ENCODE peak calls at places on chromosomes 1 and 21, in eight cellular contexts. One of them, this sample, is unnamed.

GRCh38 chr1:180278791-180279432 is 48.8 kb downstream of the LHX4 start:
- DNase-seq in A549: no peak
- DNase-seq in K562: no peak
- DNase-seq in transverse colon: no peak
- DNase-seq in HepG2: no peak
- DNase-seq in body of pancreas: no peak
- DNase-seq in breast epithelium: no peak
- DNase-seq in stomach: no peak
- DNase-seq in this sample: peak; percentile 33

GRCh38 chr1:198161718-198162090 is 4.9 kb downstream of the NEK7 start:
- DNase-seq in breast epithelium: no peak
- DNase-seq in A549: no peak
- DNase-seq in body of pancreas: no peak
- DNase-seq in K562: no peak
- DNase-seq in HepG2: no peak
- DNase-seq in stomach: no peak
- DNase-seq in transverse colon: no peak
- DNase-seq in this sample: no peak

GRCh38 chr1:98053471-98054366 is 132.9 kb upstream of the DPYD start:
- DNase-seq in breast epithelium: no peak
- DNase-seq in HepG2: peak; percentile 1
- DNase-seq in stomach: peak; percentile 55
- DNase-seq in body of pancreas: peak; percentile 64
- DNase-seq in K562: peak; percentile 31
- DNase-seq in transverse colon: peak; percentile 32
- DNase-seq in A549: peak; percentile 59
- DNase-seq in this sample: peak; percentile 67

GRCh38 chr1:58580186-58580585 is 3.1 kb upstream of the TACSTD2 start:
- DNase-seq in transverse colon: no peak
- DNase-seq in stomach: no peak
- DNase-seq in breast epithelium: no peak
- DNase-seq in body of pancreas: no peak
- DNase-seq in K562: no peak
- DNase-seq in HepG2: no peak
- DNase-seq in A549: no peak
- DNase-seq in this sample: no peak

GRCh38 chr1:51729824-51730284 is 113.0 kb downstream of the OSBPL9 start:
- DNase-seq in K562: peak; percentile 82
- DNase-seq in body of pancreas: no peak
- DNase-seq in A549: peak; percentile 21
- DNase-seq in transverse colon: no peak
- DNase-seq in stomach: no peak
- DNase-seq in HepG2: no peak
- DNase-seq in breast epithelium: peak; percentile 26
- DNase-seq in this sample: no peak

GRCh38 chr21:34593423-34593822 is 21.5 kb downstream of the RCAN1 start:
- DNase-seq in A549: no peak
- DNase-seq in transverse colon: no peak
- DNase-seq in K562: no peak
- DNase-seq in HepG2: no peak
- DNase-seq in body of pancreas: peak; percentile 78
- DNase-seq in stomach: peak; percentile 52
- DNase-seq in breast epithelium: no peak
- DNase-seq in this sample: no peak

GRCh38 chr1:64245495-64245894 is 42.1 kb downstream of the UBE2U start:
- DNase-seq in A549: no peak
- DNase-seq in stomach: no peak
- DNase-seq in body of pancreas: peak; percentile 35
- DNase-seq in HepG2: no peak
- DNase-seq in breast epithelium: no peak
- DNase-seq in transverse colon: no peak
- DNase-seq in K562: no peak
- DNase-seq in this sample: peak; percentile 48

GRCh38 chr1:159058751-159059150 is 17.8 kb downstream of the AIM2 start:
- DNase-seq in stomach: no peak
- DNase-seq in transverse colon: no peak
- DNase-seq in K562: no peak
- DNase-seq in breast epithelium: no peak
- DNase-seq in body of pancreas: no peak
- DNase-seq in HepG2: no peak
- DNase-seq in A549: no peak
- DNase-seq in this sample: no peak

GRCh38 chr1:61254629-61255323 is 172.4 kb downstream of the NFIA start:
- DNase-seq in transverse colon: no peak
- DNase-seq in A549: no peak
- DNase-seq in HepG2: no peak
- DNase-seq in stomach: no peak
- DNase-seq in K562: no peak
- DNase-seq in body of pancreas: peak; percentile 43
- DNase-seq in breast epithelium: no peak
- DNase-seq in this sample: no peak

GRCh38 chr1:202228484-202229122 is 35.0 kb downstream of the LGR6 start:
- DNase-seq in stomach: no peak
- DNase-seq in HepG2: no peak
- DNase-seq in A549: no peak
- DNase-seq in body of pancreas: no peak
- DNase-seq in breast epithelium: no peak
- DNase-seq in transverse colon: no peak
- DNase-seq in K562: no peak
- DNase-seq in this sample: no peak

GRCh38 chr1:108560430-108561144 is 687 bp downstream of the EEIG2 start:
- DNase-seq in A549: peak; percentile 79
- DNase-seq in HepG2: peak; percentile 9
- DNase-seq in body of pancreas: peak; percentile 49
- DNase-seq in stomach: peak; percentile 44
- DNase-seq in transverse colon: peak; percentile 73
- DNase-seq in breast epithelium: no peak
- DNase-seq in K562: peak; percentile 88
- DNase-seq in this sample: peak; percentile 56

GRCh38 chr1:58155418-58156123 is 391.0 kb downstream of the OMA1 start:
- DNase-seq in body of pancreas: no peak
- DNase-seq in breast epithelium: no peak
- DNase-seq in A549: peak; percentile 4
- DNase-seq in transverse colon: no peak
- DNase-seq in HepG2: peak; percentile 33
- DNase-seq in stomach: no peak
- DNase-seq in K562: peak; percentile 57
- DNase-seq in this sample: peak; percentile 51

GRCh38 chr1:204448321-204448964 is 36.8 kb upstream of the PPP1R15B start:
- DNase-seq in breast epithelium: peak; percentile 87
- DNase-seq in HepG2: no peak
- DNase-seq in K562: no peak
- DNase-seq in body of pancreas: no peak
- DNase-seq in stomach: peak; percentile 68
- DNase-seq in A549: peak; percentile 64
- DNase-seq in transverse colon: peak; percentile 85
- DNase-seq in this sample: no peak

GRCh38 chr21:30924171-30924680 is 42.8 kb upstream of the KRTAP11-1 start:
- DNase-seq in HepG2: no peak
- DNase-seq in breast epithelium: no peak
- DNase-seq in stomach: no peak
- DNase-seq in body of pancreas: no peak
- DNase-seq in transverse colon: no peak
- DNase-seq in A549: no peak
- DNase-seq in K562: no peak
- DNase-seq in this sample: no peak

GRCh38 chr1:2951856-2952255 is 69.4 kb upstream of the ACTRT2 start:
- DNase-seq in A549: no peak
- DNase-seq in stomach: no peak
- DNase-seq in HepG2: no peak
- DNase-seq in transverse colon: no peak
- DNase-seq in breast epithelium: no peak
- DNase-seq in K562: no peak
- DNase-seq in body of pancreas: no peak
- DNase-seq in this sample: peak; percentile 9
- H3K9me3 ChIP-seq in A549: no peaks in the 10 kb centered on the region
- H3K9me3 ChIP-seq in stomach: peaks cover 23% of the 10 kb centered on the region
- H3K9me3 ChIP-seq in HepG2: peaks cover 11% of the 10 kb centered on the region
- H3K9me3 ChIP-seq in transverse colon: peaks cover 3% of the 10 kb centered on the region
- H3K9me3 ChIP-seq in breast epithelium: peaks cover 33% of the 10 kb centered on the region
- H3K9me3 ChIP-seq in K562: no peaks in the 10 kb centered on the region
- H3K9me3 ChIP-seq in body of pancreas: no peaks in the 10 kb centered on the region
- H3K9me3 ChIP-seq in this sample: no peaks in the 10 kb centered on the region

GRCh38 chr1:205565799-205566198 is 61.3 kb downstream of the CDK18 start:
- DNase-seq in stomach: peak; percentile 64
- DNase-seq in transverse colon: peak; percentile 21
- DNase-seq in body of pancreas: peak; percentile 51
- DNase-seq in A549: no peak
- DNase-seq in K562: no peak
- DNase-seq in HepG2: no peak
- DNase-seq in breast epithelium: no peak
- DNase-seq in this sample: no peak
- TF ChIP-seq POLR2A in stomach: no peak
- TF ChIP-seq POLR2A in transverse colon: no peak
- TF ChIP-seq POLR2A in body of pancreas: no peak
- TF ChIP-seq POLR2A in A549: no peak
- TF ChIP-seq POLR2A in K562: no peak
- TF ChIP-seq POLR2A in HepG2: no peak
- TF ChIP-seq POLR2A in breast epithelium: no peak
- TF ChIP-seq POLR2A in this sample: no peak

GRCh38 chr21:41369105-41369914 is 7.5 kb downstream of the MX2 start:
- DNase-seq in stomach: no peak
- DNase-seq in breast epithelium: no peak
- DNase-seq in A549: no peak
- DNase-seq in HepG2: peak; percentile 40
- DNase-seq in transverse colon: no peak
- DNase-seq in body of pancreas: peak; percentile 21
- DNase-seq in K562: no peak
- DNase-seq in this sample: peak; percentile 54

GRCh38 chr21:41367598-41368360 is 6.0 kb downstream of the MX2 start:
- DNase-seq in stomach: no peak
- DNase-seq in K562: no peak
- DNase-seq in A549: no peak
- DNase-seq in transverse colon: no peak
- DNase-seq in HepG2: no peak
- DNase-seq in body of pancreas: no peak
- DNase-seq in breast epithelium: no peak
- DNase-seq in this sample: no peak

GRCh38 chr21:41369915-41370839 is 8.3 kb downstream of the MX2 start:
- DNase-seq in stomach: peak; percentile 25
- DNase-seq in A549: no peak
- DNase-seq in HepG2: peak; percentile 32
- DNase-seq in breast epithelium: no peak
- DNase-seq in transverse colon: no peak
- DNase-seq in K562: no peak
- DNase-seq in body of pancreas: no peak
- DNase-seq in this sample: no peak

GRCh38 chr21:41366522-41367151 is 4.8 kb downstream of the MX2 start:
- DNase-seq in HepG2: peak; percentile 94
- DNase-seq in K562: peak; percentile 45
- DNase-seq in breast epithelium: no peak
- DNase-seq in stomach: peak; percentile 66
- DNase-seq in transverse colon: peak; percentile 74
- DNase-seq in body of pancreas: peak; percentile 62
- DNase-seq in A549: peak; percentile 74
- DNase-seq in this sample: peak; percentile 65

GRCh38 chr21:41368361-41369104 is 6.7 kb downstream of the MX2 start:
- DNase-seq in A549: no peak
- DNase-seq in transverse colon: no peak
- DNase-seq in HepG2: no peak
- DNase-seq in K562: no peak
- DNase-seq in stomach: no peak
- DNase-seq in body of pancreas: no peak
- DNase-seq in breast epithelium: no peak
- DNase-seq in this sample: no peak
- H3K4me3 ChIP-seq in A549: no peak overlapping the region
- H3K4me3 ChIP-seq in transverse colon: no peak overlapping the region
- H3K4me3 ChIP-seq in HepG2: peak overlapping the region; percentile 35
- H3K4me3 ChIP-seq in K562: no peak overlapping the region
- H3K4me3 ChIP-seq in stomach: no peak overlapping the region
- H3K4me3 ChIP-seq in body of pancreas: no peak overlapping the region
- H3K4me3 ChIP-seq in breast epithelium: peak overlapping the region; percentile 34
- H3K4me3 ChIP-seq in this sample: no peak overlapping the region

GRCh38 chr1:46767649-46768282 is 31.1 kb upstream of the CYP4B1 start:
- DNase-seq in breast epithelium: no peak
- DNase-seq in transverse colon: no peak
- DNase-seq in stomach: peak; percentile 36
- DNase-seq in K562: no peak
- DNase-seq in A549: no peak
- DNase-seq in body of pancreas: no peak
- DNase-seq in HepG2: no peak
- DNase-seq in this sample: no peak

GRCh38 chr1:46772571-46772970 is 26.3 kb upstream of the CYP4B1 start:
- DNase-seq in stomach: no peak
- DNase-seq in breast epithelium: no peak
- DNase-seq in A549: peak; percentile 3
- DNase-seq in body of pancreas: no peak
- DNase-seq in HepG2: no peak
- DNase-seq in transverse colon: no peak
- DNase-seq in K562: peak; percentile 16
- DNase-seq in this sample: no peak

GRCh38 chr1:46769028-46769740 is 29.7 kb upstream of the CYP4B1 start:
- DNase-seq in breast epithelium: no peak
- DNase-seq in transverse colon: no peak
- DNase-seq in stomach: no peak
- DNase-seq in body of pancreas: no peak
- DNase-seq in HepG2: no peak
- DNase-seq in A549: no peak
- DNase-seq in K562: no peak
- DNase-seq in this sample: no peak

GRCh38 chr1:46768445-46768844 is 30.4 kb upstream of the CYP4B1 start:
- DNase-seq in body of pancreas: no peak
- DNase-seq in A549: no peak
- DNase-seq in stomach: no peak
- DNase-seq in K562: no peak
- DNase-seq in transverse colon: no peak
- DNase-seq in HepG2: no peak
- DNase-seq in breast epithelium: no peak
- DNase-seq in this sample: no peak

DNA sequence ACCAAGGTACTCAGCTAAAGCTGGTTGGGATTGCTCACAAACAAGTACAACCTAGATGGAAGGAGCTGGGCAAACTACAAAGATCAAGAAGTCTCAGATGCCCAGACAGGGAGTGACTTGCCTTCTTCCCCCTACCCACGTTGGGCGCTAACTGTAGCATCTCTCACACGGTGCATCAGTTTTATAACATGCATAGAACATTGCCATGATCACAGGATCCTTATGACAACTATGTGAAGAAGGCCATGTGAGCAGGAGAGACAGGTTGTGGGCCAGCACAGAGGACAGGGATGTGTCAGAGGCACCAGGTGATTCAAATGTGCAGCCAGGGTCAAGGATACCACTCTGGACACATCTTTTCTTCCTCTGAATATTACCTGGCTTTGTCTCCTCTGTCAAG is 28.3 kb upstream of the CYP4B1 start:
- DNase-seq in stomach: no peak
- DNase-seq in body of pancreas: no peak
- DNase-seq in transverse colon: no peak
- DNase-seq in K562: no peak
- DNase-seq in breast epithelium: no peak
- DNase-seq in A549: no peak
- DNase-seq in HepG2: no peak
- DNase-seq in this sample: no peak
- H3K9me3 ChIP-seq in stomach: peaks cover 42% of the 10 kb centered on the region
- H3K9me3 ChIP-seq in body of pancreas: no peaks in the 10 kb centered on the region
- H3K9me3 ChIP-seq in transverse colon: peaks cover 26% of the 10 kb centered on the region
- H3K9me3 ChIP-seq in K562: no peaks in the 10 kb centered on the region
- H3K9me3 ChIP-seq in breast epithelium: peaks cover 21% of the 10 kb centered on the region
- H3K9me3 ChIP-seq in A549: peaks cover 4% of the 10 kb centered on the region
- H3K9me3 ChIP-seq in HepG2: peaks cover 20% of the 10 kb centered on the region
- H3K9me3 ChIP-seq in this sample: no peaks in the 10 kb centered on the region

GRCh38 chr1:188895611-188896010 is 1582.1 kb downstream of the BRINP3 start:
- DNase-seq in stomach: no peak
- DNase-seq in breast epithelium: no peak
- DNase-seq in A549: peak; percentile 4
- DNase-seq in body of pancreas: no peak
- DNase-seq in K562: no peak
- DNase-seq in HepG2: no peak
- DNase-seq in transverse colon: no peak
- DNase-seq in this sample: no peak
- TF ChIP-seq POLR2A in stomach: no peak
- TF ChIP-seq POLR2A in breast epithelium: no peak
- TF ChIP-seq POLR2A in A549: no peak
- TF ChIP-seq POLR2A in body of pancreas: no peak
- TF ChIP-seq POLR2A in K562: no peak
- TF ChIP-seq POLR2A in HepG2: no peak
- TF ChIP-seq POLR2A in transverse colon: no peak
- TF ChIP-seq POLR2A in this sample: no peak